ENCODE peak calls at places on chromosomes 11 and 22, in ten cellular contexts. Y, S, W, F, R, B, I, G, N and X are unnamed samples.

GRCh38 chr22:41040483-41040882 is 51.9 kb upstream of the EP300 start:
- DNase-seq in Y (no peak), S (no peak), W (no peak), F (no peak), R (no peak), B (no peak), I (no peak), G (no peak), N (no peak), X (no peak)

GRCh38 chr11:36362902-36363301 is 66.8 kb downstream of the PRR5L start:
- DNase-seq in Y (no peak), S (peak), W (peak), F (peak), R (peak), B (no peak), I (no peak), G (no peak), N (no peak), X (no peak)

GRCh38 chr11:30585067-30585891 is 874 bp downstream of the MPPED2 start:
- DNase-seq in Y (peak), S (no peak), W (no peak), F (no peak), R (peak), B (no peak), I (peak), G (peak), N (peak), X (peak)

GRCh38 chr11:92662580-92662979 is 306.9 kb upstream of the MTNR1B start:
- DNase-seq in Y (no peak), S (no peak), W (peak), F (no peak), R (peak), B (no peak), I (no peak), G (no peak), N (no peak), X (no peak)

GRCh38 chr22:19061471-19062138 is 60.6 kb downstream of the DGCR2 start:
- DNase-seq in Y (no peak), S (no peak), W (no peak), F (no peak), R (no peak), B (no peak), I (no peak), G (peak), N (no peak), X (no peak)

GRCh38 chr11:16669799-16670415 is 68.5 kb upstream of the C11orf58 start:
- DNase-seq in Y (no peak), S (peak), W (peak), F (peak), R (peak), B (no peak), I (no peak), G (no peak), N (no peak), X (peak)

GRCh38 chr22:24938741-24939341 is 7.7 kb downstream of the LHFPL7 start:
- DNase-seq in Y (peak), S (peak), W (no peak), F (peak), R (peak), B (no peak), I (no peak), G (no peak), N (peak), X (no peak)

GRCh38 chr11:115452245-115452644 is 52.0 kb downstream of the CADM1 start:
- DNase-seq in Y (no peak), S (no peak), W (no peak), F (no peak), R (no peak), B (no peak), I (no peak), G (no peak), N (no peak), X (no peak)

GRCh38 chr11:1837171-1838076 is 1.4 kb upstream of the TNNI2 start:
- DNase-seq in Y (peak), S (peak), W (no peak), F (peak), R (peak), B (no peak), I (peak), G (peak), N (peak), X (peak)

GRCh38 chr11:106697058-106697457 is 321.2 kb downstream of the GUCY1A2 start:
- DNase-seq in Y (no peak), S (peak), W (peak), F (peak), R (no peak), B (no peak), I (no peak), G (no peak), N (no peak), X (no peak)

GRCh38 chr11:67006029-67006884 is 16.7 kb upstream of the SYT12 start:
- DNase-seq in Y (no peak), S (peak), W (no peak), F (peak), R (peak), B (peak), I (no peak), G (no peak), N (peak), X (peak)

GRCh38 chr11:62664405-62665074 is 470 bp downstream of the C11orf98 start:
- DNase-seq in Y (peak), S (peak), W (no peak), F (peak), R (peak), B (no peak), I (peak), G (no peak), N (peak), X (no peak)

GRCh38 chr11:128448487-128448886 is 138.9 kb downstream of the ETS1 start:
- DNase-seq in Y (no peak), S (peak), W (peak), F (peak), R (peak), B (no peak), I (no peak), G (no peak), N (no peak), X (no peak)

GRCh38 chr11:32255876-32256275 is 165.0 kb downstream of the RCN1 start:
- DNase-seq in Y (no peak), S (no peak), W (no peak), F (no peak), R (no peak), B (no peak), I (no peak), G (no peak), N (peak), X (no peak)

GRCh38 chr22:18998998-18999397 is 62.9 kb upstream of the PRODH start:
- DNase-seq in Y (peak), S (no peak), W (no peak), F (no peak), R (peak), B (no peak), I (no peak), G (no peak), N (no peak), X (no peak)

GRCh38 chr11:83523676-83524075 is 237.5 kb upstream of the CCDC90B start:
- DNase-seq in Y (no peak), S (no peak), W (no peak), F (no peak), R (peak), B (no peak), I (no peak), G (no peak), N (no peak), X (no peak)

GRCh38 chr11:35554491-35555237 is 29.2 kb upstream of the PAMR1 start:
- DNase-seq in Y (no peak), S (peak), W (peak), F (peak), R (peak), B (no peak), I (no peak), G (no peak), N (no peak), X (no peak)

GRCh38 chr22:44193537-44193896 is 12.8 kb downstream of the PARVG start:
- DNase-seq in Y (no peak), S (no peak), W (no peak), F (no peak), R (no peak), B (no peak), I (no peak), G (no peak), N (no peak), X (no peak)

GRCh38 chr11:9893474-9893873 is 229.6 kb downstream of the SWAP70 start:
- DNase-seq in Y (no peak), S (peak), W (no peak), F (peak), R (peak), B (no peak), I (no peak), G (no peak), N (no peak), X (no peak)

GRCh38 chr22:27004434-27004833 is 347.0 kb downstream of the MIAT start:
- DNase-seq in Y (no peak), S (no peak), W (no peak), F (no peak), R (peak), B (no peak), I (no peak), G (no peak), N (no peak), X (peak)

GRCh38 chr11:70244698-70245097 is 25.8 kb upstream of the PPFIA1 start:
- DNase-seq in Y (no peak), S (peak), W (peak), F (peak), R (no peak), B (no peak), I (no peak), G (no peak), N (no peak), X (no peak)

GRCh38 chr11:116240661-116241060 is 532.1 kb downstream of the BUD13 start:
- DNase-seq in Y (no peak), S (peak), W (no peak), F (no peak), R (no peak), B (no peak), I (no peak), G (no peak), N (no peak), X (no peak)

GRCh38 chr11:8219257-8220021 is 44.2 kb downstream of the LMO1 start:
- DNase-seq in Y (peak), S (peak), W (peak), F (peak), R (peak), B (no peak), I (no peak), G (no peak), N (peak), X (no peak)

GRCh38 chr22:36486619-36487384 is 5.4 kb upstream of the TXN2 start:
- DNase-seq in Y (peak), S (peak), W (peak), F (peak), R (peak), B (no peak), I (no peak), G (no peak), N (peak), X (no peak)

GRCh38 chr22:17972385-17973181 is 51.8 kb downstream of the MICAL3 start:
- DNase-seq in Y (peak), S (peak), W (peak), F (peak), R (peak), B (no peak), I (no peak), G (no peak), N (no peak), X (no peak)

GRCh38 chr22:36536717-36537116 is 7.8 kb upstream of the EIF3D start:
- DNase-seq in Y (no peak), S (no peak), W (no peak), F (no peak), R (no peak), B (no peak), I (no peak), G (no peak), N (peak), X (no peak)

GRCh38 chr11:94876645-94877445 is 96.5 kb downstream of the CWC15 start:
- DNase-seq in Y (peak), S (peak), W (peak), F (peak), R (peak), B (peak), I (peak), G (peak), N (no peak), X (no peak)

GRCh38 chr22:32801436-32802290 is at the start of gene TIMP3:
- DNase-seq in Y (peak), S (peak), W (peak), F (peak), R (peak), B (peak), I (peak), G (peak), N (peak), X (no peak)

GRCh38 chr11:12177739-12178338 is 67.4 kb downstream of the MICAL2 start:
- DNase-seq in Y (peak), S (no peak), W (peak), F (peak), R (peak), B (no peak), I (no peak), G (peak), N (no peak), X (no peak)

GRCh38 chr22:41933411-41934177 is 7.0 kb upstream of the TNFRSF13C start:
- DNase-seq in Y (no peak), S (no peak), W (no peak), F (no peak), R (no peak), B (no peak), I (no peak), G (no peak), N (no peak), X (no peak)

GRCh38 chr22:37077802-37078448 is 26.4 kb downstream of the KCTD17 start:
- DNase-seq in Y (peak), S (peak), W (peak), F (peak), R (peak), B (peak), I (no peak), G (peak), N (peak), X (peak)

GRCh38 chr11:129955282-129955681 is 47.4 kb downstream of the PRDM10 start:
- DNase-seq in Y (no peak), S (no peak), W (no peak), F (no peak), R (no peak), B (no peak), I (no peak), G (no peak), N (no peak), X (no peak)

GRCh38 chr11:92393218-92393617 is 168.6 kb downstream of the FAT3 start:
- DNase-seq in Y (no peak), S (no peak), W (no peak), F (no peak), R (no peak), B (no peak), I (no peak), G (no peak), N (peak), X (no peak)

GRCh38 chr11:23540101-23540561 is 679.9 kb upstream of the CCDC179 start:
- DNase-seq in Y (peak), S (peak), W (peak), F (peak), R (peak), B (no peak), I (peak), G (no peak), N (peak), X (no peak)

GRCh38 chr11:3641701-3642070 is at the start of gene ART5:
- DNase-seq in Y (no peak), S (no peak), W (no peak), F (no peak), R (no peak), B (no peak), I (no peak), G (no peak), N (no peak), X (no peak)
- H3K4me3 ChIP-seq in Y (peak), S (peak), W (peak), F (peak), R (peak), B (peak), I (peak), G (peak), N (peak), X (peak)

GRCh38 chr11:121291896-121292502 is 572 bp upstream of the SC5D start:
- DNase-seq in Y (peak), S (peak), W (no peak), F (peak), R (peak), B (no peak), I (no peak), G (no peak), N (no peak), X (peak)
- H3K4me3 ChIP-seq in Y (peak), S (peak), W (peak), F (peak), R (peak), B (peak), I (peak), G (peak), N (peak), X (peak)

DNA sequence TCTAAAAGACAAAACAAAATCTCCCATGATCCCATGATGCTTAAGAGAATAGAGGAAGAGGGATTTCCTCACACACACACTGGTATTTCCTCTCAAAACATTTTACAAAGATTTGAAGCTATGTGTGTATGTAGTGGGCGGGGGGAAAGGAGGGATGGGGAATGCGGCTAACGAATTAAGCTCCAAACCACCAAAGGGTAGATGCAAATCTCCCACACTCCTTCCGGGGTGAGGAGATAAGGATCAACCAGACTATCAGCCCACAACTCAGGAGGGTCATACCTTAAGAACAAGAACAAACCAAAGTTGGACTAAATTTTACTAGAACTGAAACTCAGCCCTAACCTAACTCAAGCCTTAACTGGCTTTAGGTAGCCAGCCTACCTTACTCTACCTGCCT is 5.9 kb downstream of the OR2AT4 start:
- DNase-seq in Y (no peak), S (no peak), W (no peak), F (no peak), R (no peak), B (no peak), I (no peak), G (no peak), N (no peak), X (no peak)
- H3K4me3 ChIP-seq in Y (no peak), S (no peak), W (no peak), F (no peak), R (no peak), B (no peak), I (no peak), G (no peak), N (no peak), X (no peak)

DNA sequence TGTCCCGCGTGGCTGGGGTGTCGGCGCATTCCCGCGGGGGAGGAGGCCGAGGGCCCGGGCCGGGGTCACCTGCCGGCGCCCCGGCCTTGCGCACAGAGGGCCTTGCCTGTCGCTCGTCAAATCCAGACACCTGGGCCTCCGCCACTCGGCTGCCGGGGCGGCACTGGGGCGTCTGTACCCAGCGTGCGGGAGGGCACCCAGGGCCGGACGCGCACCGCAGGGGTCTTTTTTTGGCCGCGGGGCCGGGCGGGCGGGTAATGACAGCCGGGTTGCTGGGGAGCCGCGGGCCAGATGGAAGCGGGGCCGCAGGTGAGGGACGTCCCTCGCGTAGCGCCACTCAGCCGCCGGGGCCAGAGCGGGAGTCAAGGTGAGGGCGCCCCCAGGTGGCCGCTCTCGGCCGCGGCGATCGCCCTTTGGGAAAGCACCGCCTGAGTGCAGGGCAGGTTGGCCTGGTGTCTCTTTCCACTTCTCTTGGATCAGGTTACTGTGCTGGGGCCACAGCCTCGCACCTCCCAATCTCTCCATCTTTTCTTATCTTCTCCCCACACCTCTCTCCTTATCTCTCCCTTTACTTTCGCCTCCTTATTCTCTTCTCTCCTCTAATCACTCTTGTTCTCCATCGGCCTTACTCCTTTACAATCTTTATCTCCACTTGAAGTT is 3.5 kb downstream of the PHLDB1 start:
- DNase-seq in Y (peak), S (peak), W (peak), F (peak), R (peak), B (peak), I (peak), G (peak), N (no peak), X (peak)
- H3K4me3 ChIP-seq in Y (peak), S (peak), W (peak), F (peak), R (no peak), B (peak), I (peak), G (peak), N (no peak), X (peak)

DNA sequence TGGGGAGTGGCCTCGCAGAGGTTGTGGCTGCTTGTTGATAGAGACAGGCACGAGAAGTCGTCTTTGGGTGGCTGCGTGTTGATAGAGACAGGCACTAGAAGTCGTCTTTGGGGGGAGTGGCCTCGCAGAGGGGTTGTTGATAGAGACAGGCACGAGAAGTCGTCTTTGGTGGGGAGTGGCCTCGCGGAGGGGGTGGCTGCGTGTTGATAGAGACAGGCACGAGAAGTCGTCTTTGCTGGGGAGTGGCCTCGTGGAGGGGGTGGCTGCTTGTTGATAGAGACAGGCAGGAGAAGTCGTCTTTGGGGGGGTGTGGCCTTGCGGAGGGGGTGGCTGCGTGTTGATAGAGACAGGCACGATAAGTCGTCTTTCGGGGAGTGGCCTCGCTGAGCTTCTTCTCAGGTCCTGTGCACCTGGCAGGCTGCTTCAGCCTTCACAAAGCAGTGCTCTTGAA is 328.8 kb downstream of the TBC1D22A start:
- DNase-seq in Y (no peak), S (peak), W (no peak), F (peak), R (no peak), B (no peak), I (no peak), G (no peak), N (no peak), X (no peak)
- H3K4me3 ChIP-seq in Y (peak), S (peak), W (peak), F (peak), R (no peak), B (peak), I (peak), G (no peak), N (no peak), X (no peak)

DNA sequence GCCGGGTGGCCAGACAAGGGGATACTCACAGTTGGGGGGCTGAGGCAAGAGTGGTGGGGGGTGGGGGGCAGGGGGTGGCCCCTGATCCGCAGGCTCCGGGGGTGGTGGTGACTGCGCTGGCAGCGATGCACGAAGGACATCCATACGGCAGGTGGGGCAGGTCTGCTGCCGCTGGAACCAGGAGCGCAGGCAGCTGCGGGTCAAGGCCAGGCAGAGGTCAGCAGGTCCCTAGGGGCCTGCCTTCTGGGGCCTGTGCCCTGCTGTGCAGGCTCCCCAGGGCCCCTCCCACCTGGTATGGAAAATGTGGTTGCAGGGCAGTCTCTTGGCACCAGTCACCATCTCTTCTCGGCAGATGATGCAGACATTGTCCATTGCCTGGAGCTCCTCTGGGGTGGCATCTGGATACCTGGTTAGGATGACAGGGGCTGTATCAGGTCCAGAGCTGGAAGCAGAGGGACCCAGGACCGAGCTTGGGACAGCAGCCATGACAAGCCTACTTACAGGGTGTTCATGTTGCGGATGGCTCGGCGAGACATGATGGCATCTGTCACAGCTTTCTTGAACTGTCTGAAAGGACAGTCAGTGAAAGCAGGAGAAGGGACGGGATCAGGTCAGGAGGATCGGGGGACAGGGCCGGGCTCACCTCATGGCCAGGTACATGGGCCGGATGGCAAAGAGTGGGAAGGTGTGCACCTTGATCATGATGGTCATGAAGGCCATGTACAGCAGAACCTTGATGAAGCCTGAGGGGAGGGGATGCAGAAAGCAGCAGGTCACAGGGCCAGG is 3.5 kb downstream of the SYVN1 start:
- DNase-seq in Y (no peak), S (no peak), W (no peak), F (no peak), R (no peak), B (no peak), I (no peak), G (peak), N (no peak), X (no peak)
- H3K4me3 ChIP-seq in Y (no peak), S (no peak), W (no peak), F (no peak), R (no peak), B (no peak), I (no peak), G (no peak), N (no peak), X (no peak)